ENCODE peak calls at places on chromosome 1, in five cellular contexts. D, U, L, K and O are unnamed samples.

GRCh38 chr1:161379071-161379470 is 11.4 kb upstream of the CFAP126 start:
- DNase-seq in D (no peak), U (no peak), L (no peak), K (no peak), O (no peak)

GRCh38 chr1:54375331-54376084 is 30.7 kb downstream of the SSBP3 start:
- DNase-seq in D (no peak), U (no peak), L (no peak), K (peak), O (no peak)

GRCh38 chr1:25473653-25474225 is 43.0 kb downstream of the MACO1 start:
- DNase-seq in D (no peak), U (no peak), L (no peak), K (no peak), O (no peak)

GRCh38 chr1:160534823-160535605 is 12.0 kb upstream of the SLAMF6 start:
- DNase-seq in D (no peak), U (no peak), L (no peak), K (no peak), O (no peak)

GRCh38 chr1:96510911-96511310 is 210.7 kb upstream of the PTBP2 start:
- DNase-seq in D (no peak), U (no peak), L (no peak), K (no peak), O (no peak)

GRCh38 chr1:32066489-32066873 is 6.3 kb upstream of the TMEM39B start:
- DNase-seq in D (peak), U (peak), L (no peak), K (no peak), O (peak)

GRCh38 chr1:31955917-31956736 is 18.0 kb upstream of the PTP4A2 start:
- DNase-seq in D (peak), U (peak), L (peak), K (no peak), O (peak)

GRCh38 chr1:164760585-164760968 is 201.6 kb downstream of the PBX1 start:
- DNase-seq in D (no peak), U (no peak), L (no peak), K (no peak), O (no peak)

GRCh38 chr1:159915571-159916239 is 9.6 kb downstream of the TAGLN2 start:
- DNase-seq in D (no peak), U (no peak), L (no peak), K (no peak), O (no peak)

GRCh38 chr1:168512864-168513595 is 30.8 kb downstream of the XCL2 start:
- DNase-seq in D (no peak), U (no peak), L (peak), K (no peak), O (no peak)

GRCh38 chr1:97186381-97186780 is 464.8 kb downstream of the PTBP2 start:
- DNase-seq in D (no peak), U (no peak), L (no peak), K (no peak), O (no peak)

GRCh38 chr1:67652800-67653199 is 32.2 kb upstream of the GADD45A start:
- DNase-seq in D (no peak), U (peak), L (no peak), K (no peak), O (peak)

GRCh38 chr1:234533975-234534876 is 55.2 kb upstream of the TARBP1 start:
- DNase-seq in D (no peak), U (no peak), L (no peak), K (no peak), O (peak)

GRCh38 chr1:101496109-101496508 is 259.3 kb downstream of the S1PR1 start:
- DNase-seq in D (no peak), U (peak), L (no peak), K (no peak), O (peak)

GRCh38 chr1:234600418-234601216 is 9.4 kb downstream of the IRF2BP2 start:
- DNase-seq in D (no peak), U (no peak), L (no peak), K (no peak), O (no peak)